ENCODE peak calls at places on chromosomes 1 and 21, in five cellular contexts. S is transverse colon, F is right lobe of liver, X is ovary, P is astrocyte. O is an unnamed sample.

GRCh38 chr1:22420456-22421053 is 31.1 kb upstream of the ZBTB40 start:
- DNase-seq in S (peak; percentile 81), F (peak; percentile 83), P (peak; percentile 47), X (peak; percentile 87), O (peak; percentile 97)

GRCh38 chr1:53306168-53306567 is 21.7 kb downstream of the LRP8 start:
- DNase-seq in X (no peak), F (no peak), P (no peak), S (no peak), O (no peak)

GRCh38 chr21:32581732-32582131 is 3.6 kb downstream of the TCP10L start:
- DNase-seq in X (no peak), F (no peak), S (no peak), P (no peak), O (peak; percentile 29)

GRCh38 chr1:175287849-175288248 is 95.3 kb upstream of the KIAA0040 start:
- DNase-seq in F (no peak), S (no peak), X (no peak), P (no peak), O (no peak)

GRCh38 chr1:81695741-81696140 is 105.0 kb upstream of the ADGRL2 start:
- DNase-seq in X (no peak), P (peak; percentile 92), F (no peak), S (no peak), O (no peak)

GRCh38 chr1:228314658-228315483 is 91.8 kb downstream of the TRIM11 start:
- DNase-seq in S (no peak), F (no peak), P (no peak), X (peak; percentile 34), O (peak; percentile 48)

GRCh38 chr1:110177775-110178174 is 27.5 kb downstream of the SLC6A17 start:
- DNase-seq in F (no peak), X (no peak), P (no peak), S (no peak), O (no peak)

GRCh38 chr1:88892146-88892877 is 945 bp upstream of the GTF2B start:
- DNase-seq in X (no peak), S (no peak), F (no peak), P (peak; percentile 20), O (peak; percentile 54)

GRCh38 chr1:168266644-168267186 is 14.0 kb upstream of the TBX19 start:
- DNase-seq in F (peak; percentile 55), P (peak; percentile 19), S (no peak), X (no peak), O (no peak)

GRCh38 chr1:58942759-58943191 is 158.9 kb upstream of the JUN start:
- DNase-seq in P (no peak), F (no peak), X (no peak), S (no peak), O (no peak)

GRCh38 chr21:42079939-42080787 is 9.0 kb downstream of the UMODL1 start:
- DNase-seq in X (no peak), P (peak; percentile 74), F (no peak), S (no peak), O (peak; percentile 74)

GRCh38 chr21:46369520-46370235 is 45.7 kb downstream of the PCNT start:
- DNase-seq in P (no peak), S (no peak), F (no peak), X (no peak), O (no peak)

GRCh38 chr1:200039849-200040479 is 12.5 kb downstream of the NR5A2 start:
- DNase-seq in X (no peak), S (no peak), P (no peak), F (no peak), O (peak; percentile 68)

DNA sequence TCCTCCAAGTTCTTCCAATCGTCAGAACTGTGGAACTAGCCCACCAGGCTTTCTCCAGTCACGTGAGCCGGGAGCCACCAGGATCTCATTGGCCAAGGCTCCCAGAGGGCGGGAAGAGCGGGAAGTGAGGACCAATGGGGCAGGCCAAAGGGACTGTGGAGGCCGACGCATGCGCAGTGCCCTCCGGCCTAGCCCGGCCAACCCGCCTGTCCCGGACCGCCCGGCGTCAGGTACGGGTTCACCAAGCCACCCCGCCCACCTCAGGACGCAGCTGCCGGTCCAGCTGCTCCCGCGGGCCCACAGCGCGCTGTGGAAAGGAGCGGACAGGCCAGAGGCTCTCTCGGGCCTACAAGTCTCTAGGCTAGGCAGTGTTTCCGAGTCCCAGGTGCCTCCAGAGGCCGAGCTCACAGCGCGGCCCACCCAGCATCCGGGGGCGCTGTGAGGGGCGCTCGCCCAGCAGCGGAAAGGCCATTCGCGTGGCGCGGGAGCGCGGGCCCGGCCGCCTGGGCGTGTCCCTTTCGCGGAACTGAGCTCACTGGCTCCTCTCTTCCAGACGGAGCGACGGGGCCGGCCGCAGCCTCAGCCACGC is 10.9 kb downstream of the OR14I1 start:
- DNase-seq in S (no peak), P (no peak), X (no peak), F (no peak), O (no peak)
- H3K9me3 ChIP-seq in S (no peaks in the 10 kb centered on the region), P (peaks cover 9% of the 10 kb centered on the region), X (no peaks in the 10 kb centered on the region), F (no peaks in the 10 kb centered on the region), O (peaks cover 74% of the 10 kb centered on the region)

GRCh38 chr1:117150316-117150715 is 28.8 kb upstream of the TRIM45 start:
- DNase-seq in S (no peak), P (no peak), X (no peak), F (no peak), O (no peak)

GRCh38 chr1:117146570-117147340 is 25.2 kb upstream of the TRIM45 start:
- DNase-seq in X (no peak), F (no peak), P (peak; percentile 95), S (no peak), O (peak; percentile 62)

GRCh38 chr1:117147341-117147831 is 25.8 kb upstream of the TRIM45 start:
- DNase-seq in F (no peak), P (no peak), X (no peak), S (no peak), O (no peak)

GRCh38 chr1:117146067-117146466 is 24.5 kb upstream of the TRIM45 start:
- DNase-seq in X (no peak), S (no peak), F (no peak), P (no peak), O (no peak)

DNA sequence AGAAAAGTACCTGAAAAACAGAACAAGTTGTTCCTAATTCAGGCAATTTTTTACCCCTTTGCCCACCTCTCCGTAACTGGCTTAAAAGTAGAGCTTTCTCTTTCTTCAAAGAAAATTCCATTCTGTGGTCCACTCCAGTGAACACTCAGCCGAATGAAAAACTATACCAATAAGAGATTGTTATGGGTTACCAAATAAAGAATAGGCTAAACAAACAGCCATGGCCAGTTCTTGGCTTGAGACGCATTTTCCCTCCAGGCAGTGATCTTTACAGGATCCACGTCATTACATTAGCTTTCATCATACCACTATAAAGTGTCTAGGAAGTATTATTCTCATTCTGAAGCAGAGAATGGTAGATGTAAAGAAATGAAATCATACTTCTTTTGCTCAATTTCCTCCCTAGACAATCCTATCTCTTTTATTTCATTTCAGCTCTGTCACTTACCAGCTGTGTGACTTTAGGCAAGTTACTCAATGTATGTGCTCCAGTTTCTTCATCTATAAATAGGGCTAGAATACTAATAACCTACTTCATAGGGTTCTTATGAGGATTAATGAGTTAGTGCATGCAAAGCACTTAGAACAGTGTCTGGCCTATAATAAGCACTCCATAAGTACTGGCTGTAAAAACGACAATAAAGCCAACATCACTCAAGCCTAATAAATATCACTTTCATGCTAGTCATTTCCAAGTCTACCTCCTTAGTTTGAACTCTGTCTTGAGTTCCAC is 26.5 kb upstream of the TRIM45 start:
- DNase-seq in P (peak; percentile 49), X (no peak), F (no peak), S (no peak), O (no peak)
- H3K27ac ChIP-seq in P (peak overlapping the region; percentile 88), X (no peak overlapping the region), F (no peak overlapping the region), S (no peak overlapping the region), O (no peak overlapping the region)

GRCh38 chr1:150973258-150973825 is 1.3 kb downstream of the CERS2 start:
- DNase-seq in F (peak; percentile 44), X (peak; percentile 58), S (peak; percentile 20), P (no peak), O (peak; percentile 70)

GRCh38 chr1:150971583-150972416 is 2.8 kb downstream of the CERS2 start:
- DNase-seq in X (no peak), F (peak; percentile 72), S (no peak), P (no peak), O (peak; percentile 81)

GRCh38 chr1:150974580-150975478 is at the start of gene CERS2:
- DNase-seq in X (peak; percentile 89), F (peak; percentile 87), P (peak; percentile 49), S (peak; percentile 88), O (peak; percentile 91)

GRCh38 chr1:150972417-150972940 is 2.2 kb downstream of the CERS2 start:
- DNase-seq in S (no peak), X (no peak), P (no peak), F (peak; percentile 56), O (no peak)

GRCh38 chr1:150973826-150974579 is 632 bp downstream of the CERS2 start:
- DNase-seq in F (peak; percentile 46), P (no peak), S (peak; percentile 56), X (peak; percentile 71), O (peak; percentile 76)
- H3K4me1 ChIP-seq in F (peaks cover 53% of the 10 kb centered on the region), P (peaks cover 41% of the 10 kb centered on the region), S (peaks cover 34% of the 10 kb centered on the region), X (peaks cover 28% of the 10 kb centered on the region), O (peaks cover 14% of the 10 kb centered on the region)

GRCh38 chr1:232132572-232132971 is 497.4 kb downstream of the SIPA1L2 start:
- DNase-seq in P (no peak), X (no peak), F (no peak), S (no peak), O (no peak)
- H3K9me3 ChIP-seq in P (no peaks in the 10 kb centered on the region), X (no peaks in the 10 kb centered on the region), F (no peaks in the 10 kb centered on the region), S (peaks cover 2% of the 10 kb centered on the region), O (peaks cover 40% of the 10 kb centered on the region)